ENCODE peak calls at places on chromosomes 16 and 17, in seven cellular contexts. One of them, this sample, is unnamed.
A peak's percentile ranks its signal among the peaks of the same experiment; 100 is the strongest.

GRCh38 chr16:11347831-11348230 is 2.6 kb downstream of the RMI2 start:
- DNase-seq in Peyer's patch: no peak
- DNase-seq in SK-N-SH: no peak
- DNase-seq in heart left ventricle: no peak
- DNase-seq in choroid plexus epithelial cell: no peak
- DNase-seq in retina: no peak
- DNase-seq in fibroblast of lung: no peak
- DNase-seq in this sample: no peak

GRCh38 chr16:52592216-52592592 is 45.3 kb upstream of the TOX3 start:
- DNase-seq in Peyer's patch: no peak
- DNase-seq in SK-N-SH: no peak
- DNase-seq in heart left ventricle: no peak
- DNase-seq in choroid plexus epithelial cell: no peak
- DNase-seq in retina: no peak
- DNase-seq in fibroblast of lung: no peak
- DNase-seq in this sample: no peak

GRCh38 chr16:77406680-77407079 is 28.2 kb downstream of the ADAMTS18 start:
- DNase-seq in Peyer's patch: no peak
- DNase-seq in SK-N-SH: no peak
- DNase-seq in heart left ventricle: no peak
- DNase-seq in choroid plexus epithelial cell: peak; percentile 61
- DNase-seq in retina: no peak
- DNase-seq in fibroblast of lung: peak; percentile 32
- DNase-seq in this sample: peak; percentile 32

GRCh38 chr16:79163666-79164377 is 436.7 kb downstream of the MAF start:
- DNase-seq in Peyer's patch: peak; percentile 58
- DNase-seq in SK-N-SH: no peak
- DNase-seq in heart left ventricle: no peak
- DNase-seq in choroid plexus epithelial cell: no peak
- DNase-seq in retina: no peak
- DNase-seq in fibroblast of lung: peak; percentile 20
- DNase-seq in this sample: no peak

GRCh38 chr17:57077000-57077399 is 8.0 kb upstream of the AKAP1 start:
- DNase-seq in Peyer's patch: no peak
- DNase-seq in SK-N-SH: no peak
- DNase-seq in heart left ventricle: no peak
- DNase-seq in choroid plexus epithelial cell: no peak
- DNase-seq in retina: no peak
- DNase-seq in fibroblast of lung: no peak
- DNase-seq in this sample: no peak

GRCh38 chr17:69810326-69811035 is 264.5 kb upstream of the KCNJ16 start:
- DNase-seq in Peyer's patch: no peak
- DNase-seq in SK-N-SH: no peak
- DNase-seq in heart left ventricle: no peak
- DNase-seq in choroid plexus epithelial cell: no peak
- DNase-seq in retina: no peak
- DNase-seq in fibroblast of lung: no peak
- DNase-seq in this sample: no peak

GRCh38 chr16:82848013-82848412 is 221.2 kb downstream of the CDH13 start:
- DNase-seq in Peyer's patch: no peak
- DNase-seq in SK-N-SH: no peak
- DNase-seq in heart left ventricle: no peak
- DNase-seq in choroid plexus epithelial cell: peak; percentile 49
- DNase-seq in retina: no peak
- DNase-seq in fibroblast of lung: peak; percentile 30
- DNase-seq in this sample: no peak

GRCh38 chr16:83701494-83701893 is 106.3 kb upstream of the HSBP1 start:
- DNase-seq in Peyer's patch: no peak
- DNase-seq in SK-N-SH: no peak
- DNase-seq in heart left ventricle: peak; percentile 22
- DNase-seq in choroid plexus epithelial cell: peak; percentile 68
- DNase-seq in retina: peak; percentile 30
- DNase-seq in fibroblast of lung: peak; percentile 33
- DNase-seq in this sample: peak; percentile 21

GRCh38 chr16:18975109-18975508 is 8.6 kb upstream of the TMC7 start:
- DNase-seq in Peyer's patch: no peak
- DNase-seq in SK-N-SH: no peak
- DNase-seq in heart left ventricle: no peak
- DNase-seq in choroid plexus epithelial cell: no peak
- DNase-seq in retina: no peak
- DNase-seq in fibroblast of lung: no peak
- DNase-seq in this sample: no peak

GRCh38 chr16:87207509-87207908 is 109.7 kb downstream of the C16orf95 start:
- DNase-seq in Peyer's patch: no peak
- DNase-seq in SK-N-SH: no peak
- DNase-seq in heart left ventricle: no peak
- DNase-seq in choroid plexus epithelial cell: peak; percentile 89
- DNase-seq in retina: peak; percentile 38
- DNase-seq in fibroblast of lung: peak; percentile 87
- DNase-seq in this sample: no peak

GRCh38 chr17:4234406-4234805 is 29.4 kb downstream of the ANKFY1 start:
- DNase-seq in Peyer's patch: no peak
- DNase-seq in SK-N-SH: no peak
- DNase-seq in heart left ventricle: no peak
- DNase-seq in choroid plexus epithelial cell: peak; percentile 24
- DNase-seq in retina: no peak
- DNase-seq in fibroblast of lung: no peak
- DNase-seq in this sample: no peak

GRCh38 chr17:82775033-82775823 is 23.4 kb downstream of the TBCD start:
- DNase-seq in Peyer's patch: peak; percentile 82
- DNase-seq in SK-N-SH: peak; percentile 41
- DNase-seq in heart left ventricle: no peak
- DNase-seq in choroid plexus epithelial cell: peak; percentile 52
- DNase-seq in retina: peak; percentile 75
- DNase-seq in fibroblast of lung: peak; percentile 40
- DNase-seq in this sample: peak; percentile 44

GRCh38 chr16:81551141-81551808 is 106.7 kb downstream of the CMIP start:
- DNase-seq in Peyer's patch: no peak
- DNase-seq in SK-N-SH: peak; percentile 45
- DNase-seq in heart left ventricle: no peak
- DNase-seq in choroid plexus epithelial cell: peak; percentile 56
- DNase-seq in retina: no peak
- DNase-seq in fibroblast of lung: no peak
- DNase-seq in this sample: peak; percentile 76

GRCh38 chr17:43018932-43019331 is 3.3 kb downstream of the VAT1 start:
- DNase-seq in Peyer's patch: no peak
- DNase-seq in SK-N-SH: no peak
- DNase-seq in heart left ventricle: no peak
- DNase-seq in choroid plexus epithelial cell: peak; percentile 66
- DNase-seq in retina: no peak
- DNase-seq in fibroblast of lung: peak; percentile 57
- DNase-seq in this sample: no peak

GRCh38 chr17:55632893-55633292 is 89.8 kb downstream of the TMEM100 start:
- DNase-seq in Peyer's patch: no peak
- DNase-seq in SK-N-SH: no peak
- DNase-seq in heart left ventricle: no peak
- DNase-seq in choroid plexus epithelial cell: no peak
- DNase-seq in retina: no peak
- DNase-seq in fibroblast of lung: no peak
- DNase-seq in this sample: no peak

GRCh38 chr16:24146523-24146922 is 109.6 kb upstream of the CACNG3 start:
- DNase-seq in Peyer's patch: no peak
- DNase-seq in SK-N-SH: no peak
- DNase-seq in heart left ventricle: no peak
- DNase-seq in choroid plexus epithelial cell: no peak
- DNase-seq in retina: no peak
- DNase-seq in fibroblast of lung: no peak
- DNase-seq in this sample: no peak

GRCh38 chr16:595094-595528 is 5.2 kb downstream of the RAB40C start:
- DNase-seq in Peyer's patch: no peak
- DNase-seq in SK-N-SH: no peak
- DNase-seq in heart left ventricle: no peak
- DNase-seq in choroid plexus epithelial cell: no peak
- DNase-seq in retina: no peak
- DNase-seq in fibroblast of lung: no peak
- DNase-seq in this sample: no peak

GRCh38 chr17:65522751-65523404 is 38.6 kb downstream of the AXIN2 start:
- DNase-seq in Peyer's patch: no peak
- DNase-seq in SK-N-SH: no peak
- DNase-seq in heart left ventricle: no peak
- DNase-seq in choroid plexus epithelial cell: no peak
- DNase-seq in retina: no peak
- DNase-seq in fibroblast of lung: no peak
- DNase-seq in this sample: no peak

GRCh38 chr16:86577314-86577971 is 906 bp upstream of the FOXL1 start:
- DNase-seq in Peyer's patch: no peak
- DNase-seq in SK-N-SH: no peak
- DNase-seq in heart left ventricle: no peak
- DNase-seq in choroid plexus epithelial cell: peak; percentile 50
- DNase-seq in retina: peak; percentile 39
- DNase-seq in fibroblast of lung: peak; percentile 93
- DNase-seq in this sample: peak; percentile 49

GRCh38 chr16:31508706-31509523 is 724 bp upstream of the RUSF1 start:
- DNase-seq in Peyer's patch: no peak
- DNase-seq in SK-N-SH: no peak
- DNase-seq in heart left ventricle: no peak
- DNase-seq in choroid plexus epithelial cell: peak; percentile 51
- DNase-seq in retina: no peak
- DNase-seq in fibroblast of lung: peak; percentile 57
- DNase-seq in this sample: no peak

GRCh38 chr16:54630284-54630967 is 300.2 kb upstream of the IRX5 start:
- DNase-seq in Peyer's patch: no peak
- DNase-seq in SK-N-SH: no peak
- DNase-seq in heart left ventricle: no peak
- DNase-seq in choroid plexus epithelial cell: peak; percentile 25
- DNase-seq in retina: no peak
- DNase-seq in fibroblast of lung: peak; percentile 1
- DNase-seq in this sample: no peak

GRCh38 chr16:75483222-75483621 is 12.0 kb downstream of the CHST6 start:
- DNase-seq in Peyer's patch: no peak
- DNase-seq in SK-N-SH: no peak
- DNase-seq in heart left ventricle: no peak
- DNase-seq in choroid plexus epithelial cell: peak; percentile 81
- DNase-seq in retina: no peak
- DNase-seq in fibroblast of lung: no peak
- DNase-seq in this sample: no peak

GRCh38 chr16:29877266-29877961 is 14.4 kb upstream of the CDIPT start:
- DNase-seq in Peyer's patch: no peak
- DNase-seq in SK-N-SH: peak; percentile 78
- DNase-seq in heart left ventricle: no peak
- DNase-seq in choroid plexus epithelial cell: peak; percentile 46
- DNase-seq in retina: peak; percentile 37
- DNase-seq in fibroblast of lung: peak; percentile 17
- DNase-seq in this sample: peak; percentile 15

GRCh38 chr17:20278805-20279204 is 188.5 kb downstream of the LGALS9B start:
- DNase-seq in Peyer's patch: no peak
- DNase-seq in SK-N-SH: no peak
- DNase-seq in heart left ventricle: no peak
- DNase-seq in choroid plexus epithelial cell: no peak
- DNase-seq in retina: no peak
- DNase-seq in fibroblast of lung: no peak
- DNase-seq in this sample: no peak

GRCh38 chr16:28063047-28063521 is 430 bp downstream of the GSG1L start:
- DNase-seq in Peyer's patch: no peak
- DNase-seq in SK-N-SH: peak; percentile 71
- DNase-seq in heart left ventricle: no peak
- DNase-seq in choroid plexus epithelial cell: peak; percentile 22
- DNase-seq in retina: no peak
- DNase-seq in fibroblast of lung: no peak
- DNase-seq in this sample: no peak

This sample was measured in endothelial cell of umbilical vein.